ENCODE peak calls at places on chromosomes 5 and 9, in seven cellular contexts. One of them, this sample, is unnamed.

GRCh38 chr5:38258319-38259061 is at the start of gene EGFLAM:
- DNase-seq in fibroblast of lung: peak; percentile 1
- DNase-seq in SK-N-SH: peak; percentile 83
- DNase-seq in endothelial cell of umbilical vein: no peak
- DNase-seq in MM.1S: no peak
- DNase-seq in GM23248: peak; percentile 44
- DNase-seq in astrocyte: no peak
- DNase-seq in this sample: no peak

GRCh38 chr5:124071039-124071438 is 559.1 kb downstream of the CSNK1G3 start:
- DNase-seq in endothelial cell of umbilical vein: peak; percentile 91
- DNase-seq in astrocyte: no peak
- DNase-seq in MM.1S: no peak
- DNase-seq in fibroblast of lung: no peak
- DNase-seq in GM23248: no peak
- DNase-seq in SK-N-SH: no peak
- DNase-seq in this sample: no peak

GRCh38 chr5:140239461-140239860 is 63.4 kb downstream of the PFDN1 start:
- DNase-seq in endothelial cell of umbilical vein: no peak
- DNase-seq in fibroblast of lung: no peak
- DNase-seq in astrocyte: no peak
- DNase-seq in MM.1S: no peak
- DNase-seq in GM23248: no peak
- DNase-seq in SK-N-SH: no peak
- DNase-seq in this sample: no peak

GRCh38 chr9:89623925-89624420 is 19.2 kb downstream of the GADD45G start:
- DNase-seq in SK-N-SH: no peak
- DNase-seq in fibroblast of lung: no peak
- DNase-seq in endothelial cell of umbilical vein: no peak
- DNase-seq in GM23248: no peak
- DNase-seq in astrocyte: no peak
- DNase-seq in MM.1S: no peak
- DNase-seq in this sample: no peak

GRCh38 chr5:140345919-140346347 is 470 bp downstream of the HBEGF start:
- DNase-seq in MM.1S: no peak
- DNase-seq in SK-N-SH: peak; percentile 88
- DNase-seq in GM23248: peak; percentile 83
- DNase-seq in astrocyte: peak; percentile 56
- DNase-seq in endothelial cell of umbilical vein: peak; percentile 80
- DNase-seq in fibroblast of lung: peak; percentile 58
- DNase-seq in this sample: no peak

GRCh38 chr9:124771867-124772621 is 933 bp upstream of the NR6A1 start:
- DNase-seq in MM.1S: peak; percentile 34
- DNase-seq in SK-N-SH: peak; percentile 89
- DNase-seq in endothelial cell of umbilical vein: peak; percentile 67
- DNase-seq in astrocyte: peak; percentile 55
- DNase-seq in fibroblast of lung: peak; percentile 72
- DNase-seq in GM23248: peak; percentile 78
- DNase-seq in this sample: no peak

GRCh38 chr9:88745281-88746001 is 210.5 kb downstream of the NXNL2 start:
- DNase-seq in MM.1S: no peak
- DNase-seq in endothelial cell of umbilical vein: no peak
- DNase-seq in SK-N-SH: peak; percentile 84
- DNase-seq in fibroblast of lung: peak; percentile 99
- DNase-seq in GM23248: peak; percentile 81
- DNase-seq in astrocyte: peak; percentile 47
- DNase-seq in this sample: no peak

GRCh38 chr9:97487107-97487506 is 14.4 kb upstream of the TMOD1 start:
- DNase-seq in astrocyte: peak; percentile 10
- DNase-seq in SK-N-SH: no peak
- DNase-seq in GM23248: peak; percentile 37
- DNase-seq in fibroblast of lung: no peak
- DNase-seq in endothelial cell of umbilical vein: no peak
- DNase-seq in MM.1S: no peak
- DNase-seq in this sample: no peak

GRCh38 chr5:113102121-113102531 is 125.5 kb downstream of the DCP2 start:
- DNase-seq in GM23248: peak; percentile 69
- DNase-seq in MM.1S: no peak
- DNase-seq in fibroblast of lung: no peak
- DNase-seq in SK-N-SH: no peak
- DNase-seq in astrocyte: no peak
- DNase-seq in endothelial cell of umbilical vein: no peak
- DNase-seq in this sample: no peak

GRCh38 chr5:118554991-118555390 is 433.4 kb downstream of the DTWD2 start:
- DNase-seq in SK-N-SH: no peak
- DNase-seq in endothelial cell of umbilical vein: no peak
- DNase-seq in fibroblast of lung: no peak
- DNase-seq in astrocyte: no peak
- DNase-seq in GM23248: no peak
- DNase-seq in MM.1S: no peak
- DNase-seq in this sample: no peak

GRCh38 chr5:118554241-118554640 is 434.1 kb downstream of the DTWD2 start:
- DNase-seq in GM23248: no peak
- DNase-seq in fibroblast of lung: no peak
- DNase-seq in endothelial cell of umbilical vein: no peak
- DNase-seq in MM.1S: no peak
- DNase-seq in SK-N-SH: no peak
- DNase-seq in astrocyte: no peak
- DNase-seq in this sample: no peak

GRCh38 chr5:118551031-118551430 is 437.3 kb downstream of the DTWD2 start:
- DNase-seq in GM23248: peak; percentile 47
- DNase-seq in SK-N-SH: no peak
- DNase-seq in astrocyte: peak; percentile 3
- DNase-seq in endothelial cell of umbilical vein: no peak
- DNase-seq in MM.1S: no peak
- DNase-seq in fibroblast of lung: no peak
- DNase-seq in this sample: no peak

GRCh38 chr5:118553662-118554061 is 434.7 kb downstream of the DTWD2 start:
- DNase-seq in endothelial cell of umbilical vein: no peak
- DNase-seq in MM.1S: no peak
- DNase-seq in SK-N-SH: no peak
- DNase-seq in fibroblast of lung: peak; percentile 84
- DNase-seq in GM23248: peak; percentile 99
- DNase-seq in astrocyte: peak; percentile 86
- DNase-seq in this sample: peak; percentile 25

GRCh38 chr5:118552731-118553360 is 435.5 kb downstream of the DTWD2 start:
- DNase-seq in fibroblast of lung: no peak
- DNase-seq in SK-N-SH: no peak
- DNase-seq in GM23248: no peak
- DNase-seq in astrocyte: no peak
- DNase-seq in MM.1S: no peak
- DNase-seq in endothelial cell of umbilical vein: no peak
- DNase-seq in this sample: no peak
- H3K9ac ChIP-seq in fibroblast of lung: no peak overlapping the region
- H3K9ac ChIP-seq in SK-N-SH: no peak overlapping the region
- H3K9ac ChIP-seq in GM23248: no peak overlapping the region
- H3K9ac ChIP-seq in astrocyte: no peak overlapping the region
- H3K9ac ChIP-seq in MM.1S: no peak overlapping the region
- H3K9ac ChIP-seq in endothelial cell of umbilical vein: no peak overlapping the region
- H3K9ac ChIP-seq in this sample: no peak overlapping the region

GRCh38 chr5:44888435-44888834 is 79.7 kb downstream of the MRPS30 start:
- DNase-seq in GM23248: no peak
- DNase-seq in endothelial cell of umbilical vein: no peak
- DNase-seq in astrocyte: no peak
- DNase-seq in fibroblast of lung: no peak
- DNase-seq in MM.1S: no peak
- DNase-seq in SK-N-SH: no peak
- DNase-seq in this sample: no peak
- H2AFZ ChIP-seq in GM23248: no peak overlapping the region
- H2AFZ ChIP-seq in endothelial cell of umbilical vein: no peak overlapping the region
- H2AFZ ChIP-seq in astrocyte: no peak overlapping the region
- H2AFZ ChIP-seq in fibroblast of lung: no peak overlapping the region
- H2AFZ ChIP-seq in MM.1S: no peak overlapping the region
- H2AFZ ChIP-seq in SK-N-SH: no peak overlapping the region
- H2AFZ ChIP-seq in this sample: no peak overlapping the region

GRCh38 chr9:129478461-129478860 is 142.4 kb downstream of the C9orf50 start:
- DNase-seq in endothelial cell of umbilical vein: no peak
- DNase-seq in GM23248: no peak
- DNase-seq in SK-N-SH: no peak
- DNase-seq in fibroblast of lung: no peak
- DNase-seq in astrocyte: no peak
- DNase-seq in MM.1S: no peak
- DNase-seq in this sample: no peak
- H3K4me3 ChIP-seq in endothelial cell of umbilical vein: no peak overlapping the region
- H3K4me3 ChIP-seq in GM23248: no peak overlapping the region
- H3K4me3 ChIP-seq in SK-N-SH: no peak overlapping the region
- H3K4me3 ChIP-seq in fibroblast of lung: no peak overlapping the region
- H3K4me3 ChIP-seq in astrocyte: no peak overlapping the region
- H3K4me3 ChIP-seq in MM.1S: no peak overlapping the region
- H3K4me3 ChIP-seq in this sample: no peak overlapping the region

GRCh38 chr5:9610969-9611368 is 19.2 kb downstream of the TAS2R1 start:
- DNase-seq in fibroblast of lung: no peak
- DNase-seq in endothelial cell of umbilical vein: no peak
- DNase-seq in GM23248: no peak
- DNase-seq in SK-N-SH: no peak
- DNase-seq in astrocyte: no peak
- DNase-seq in MM.1S: no peak
- DNase-seq in this sample: no peak
- H3K9ac ChIP-seq in fibroblast of lung: no peak overlapping the region
- H3K9ac ChIP-seq in endothelial cell of umbilical vein: no peak overlapping the region
- H3K9ac ChIP-seq in GM23248: no peak overlapping the region
- H3K9ac ChIP-seq in SK-N-SH: no peak overlapping the region
- H3K9ac ChIP-seq in astrocyte: no peak overlapping the region
- H3K9ac ChIP-seq in MM.1S: no peak overlapping the region
- H3K9ac ChIP-seq in this sample: no peak overlapping the region

GRCh38 chr5:21219966-21220365 is 1232.0 kb upstream of the CDH18 start:
- DNase-seq in astrocyte: no peak
- DNase-seq in GM23248: no peak
- DNase-seq in endothelial cell of umbilical vein: peak; percentile 52
- DNase-seq in SK-N-SH: peak; percentile 2
- DNase-seq in fibroblast of lung: no peak
- DNase-seq in MM.1S: no peak
- DNase-seq in this sample: no peak

DNA sequence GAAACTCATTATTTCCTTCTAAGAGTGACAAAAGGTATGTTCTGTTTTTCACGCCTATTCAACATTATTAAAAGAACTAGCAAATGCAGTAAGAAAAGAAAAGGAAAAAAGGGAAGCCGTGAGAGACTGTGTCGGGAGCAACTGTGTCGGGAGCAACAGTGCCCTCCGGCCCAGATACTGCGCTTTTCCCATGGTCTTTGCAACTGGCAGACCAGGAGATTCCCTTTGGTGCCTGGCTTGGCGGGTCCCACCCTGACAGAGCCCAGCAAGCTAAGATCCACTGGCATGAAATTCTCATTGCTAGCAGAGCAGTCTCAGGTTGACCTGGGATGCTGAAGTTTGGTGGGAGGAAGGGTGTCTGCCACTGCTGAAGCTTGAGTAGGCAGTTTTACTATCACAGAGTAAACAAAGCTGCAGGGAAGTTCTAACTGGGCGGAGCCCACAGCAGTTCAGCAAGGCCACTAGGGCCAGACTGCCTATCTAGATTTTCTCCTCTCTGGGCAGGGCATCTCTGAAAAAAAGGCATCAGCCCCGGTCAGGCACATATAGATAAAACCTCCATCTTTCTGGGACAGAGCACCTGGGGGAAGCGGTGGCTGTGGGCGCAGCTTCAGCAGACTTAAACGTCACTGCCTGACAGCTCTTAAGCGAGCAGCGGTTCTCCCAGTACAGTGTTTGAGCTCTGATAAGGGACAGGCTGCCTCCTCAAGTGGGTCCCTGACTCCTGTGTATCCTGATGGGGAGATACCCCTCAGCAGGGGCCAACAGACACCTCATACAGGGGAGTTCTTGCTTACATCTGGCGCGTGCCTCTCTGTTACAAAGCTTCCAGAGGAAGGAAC is 1237.4 kb upstream of the CDH18 start:
- DNase-seq in MM.1S: no peak
- DNase-seq in SK-N-SH: no peak
- DNase-seq in fibroblast of lung: no peak
- DNase-seq in endothelial cell of umbilical vein: no peak
- DNase-seq in GM23248: no peak
- DNase-seq in astrocyte: no peak
- DNase-seq in this sample: no peak
- H2AFZ ChIP-seq in MM.1S: no peak overlapping the region
- H2AFZ ChIP-seq in SK-N-SH: no peak overlapping the region
- H2AFZ ChIP-seq in fibroblast of lung: no peak overlapping the region
- H2AFZ ChIP-seq in endothelial cell of umbilical vein: no peak overlapping the region
- H2AFZ ChIP-seq in GM23248: no peak overlapping the region
- H2AFZ ChIP-seq in astrocyte: no peak overlapping the region
- H2AFZ ChIP-seq in this sample: no peak overlapping the region

DNA sequence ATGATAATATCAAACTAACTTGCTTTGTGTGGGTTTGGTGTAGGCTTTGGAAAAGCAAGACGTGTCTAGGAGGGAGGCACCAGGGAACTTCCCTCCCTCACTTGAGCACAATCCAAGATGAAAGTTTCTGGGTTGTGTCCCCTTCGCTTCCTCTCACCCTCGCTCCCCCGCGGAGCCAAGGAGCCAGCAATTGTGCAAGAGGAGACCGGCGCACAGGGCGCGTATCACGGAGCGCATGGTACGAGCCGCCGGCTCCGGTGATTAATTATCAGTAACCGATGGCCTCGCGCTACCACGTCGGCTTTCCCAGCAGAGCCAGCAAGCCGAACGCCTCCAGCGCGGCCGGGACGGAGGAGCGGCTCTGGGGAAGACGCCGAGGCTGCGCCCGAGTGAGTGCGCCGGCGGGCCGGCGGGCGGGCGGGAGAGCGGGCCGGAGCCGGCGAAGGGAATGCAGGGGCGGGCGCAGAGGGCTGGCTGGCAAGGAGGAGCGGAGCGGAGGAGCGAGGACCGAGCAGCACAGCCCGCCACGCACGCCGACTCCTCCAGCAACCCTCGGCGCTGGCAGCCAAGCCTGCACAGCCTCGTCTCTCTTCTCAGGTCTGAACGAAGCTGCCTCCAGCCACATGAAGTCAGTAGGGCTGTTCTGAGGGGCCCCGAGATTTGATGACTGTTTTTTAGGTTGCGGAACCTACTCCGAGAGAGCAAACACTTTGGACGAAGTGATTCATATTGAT is 143.6 kb downstream of the BNC2 start:
- DNase-seq in astrocyte: peak; percentile 82
- DNase-seq in SK-N-SH: peak; percentile 82
- DNase-seq in GM23248: peak; percentile 93
- DNase-seq in fibroblast of lung: peak; percentile 91
- DNase-seq in endothelial cell of umbilical vein: peak; percentile 84
- DNase-seq in MM.1S: peak; percentile 14
- DNase-seq in this sample: no peak
- H3K4me3 ChIP-seq in astrocyte: peak overlapping the region; percentile 81
- H3K4me3 ChIP-seq in SK-N-SH: peak overlapping the region; percentile 65
- H3K4me3 ChIP-seq in GM23248: peak overlapping the region; percentile 82
- H3K4me3 ChIP-seq in fibroblast of lung: peak overlapping the region; percentile 66
- H3K4me3 ChIP-seq in endothelial cell of umbilical vein: peak overlapping the region; percentile 84
- H3K4me3 ChIP-seq in MM.1S: peak overlapping the region; percentile 55
- H3K4me3 ChIP-seq in this sample: peak overlapping the region; percentile 69

DNA sequence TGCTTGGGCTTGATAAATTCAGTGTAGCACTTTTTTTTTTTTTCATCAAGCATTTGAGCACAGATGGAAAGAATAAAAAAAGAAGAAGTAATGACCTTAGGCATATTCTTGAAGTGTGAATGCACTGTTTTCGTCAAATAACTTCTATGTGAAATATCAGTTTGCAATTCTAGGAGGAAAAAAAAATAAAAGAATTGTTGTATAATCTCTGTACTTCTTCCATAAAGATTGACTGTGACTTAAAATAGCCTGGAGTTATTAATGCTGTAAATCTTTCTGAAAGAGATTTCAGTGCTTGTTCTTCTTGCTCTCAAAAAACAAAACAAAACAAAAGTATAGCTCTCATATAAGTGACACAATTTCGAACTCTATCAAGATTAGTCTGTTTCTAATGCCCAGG is 536.9 kb upstream of the ZNF608 start:
- DNase-seq in astrocyte: no peak
- DNase-seq in MM.1S: no peak
- DNase-seq in SK-N-SH: no peak
- DNase-seq in endothelial cell of umbilical vein: no peak
- DNase-seq in GM23248: no peak
- DNase-seq in fibroblast of lung: no peak
- DNase-seq in this sample: no peak
- H3K9ac ChIP-seq in astrocyte: no peak overlapping the region
- H3K9ac ChIP-seq in MM.1S: no peak overlapping the region
- H3K9ac ChIP-seq in SK-N-SH: no peak overlapping the region
- H3K9ac ChIP-seq in endothelial cell of umbilical vein: no peak overlapping the region
- H3K9ac ChIP-seq in GM23248: no peak overlapping the region
- H3K9ac ChIP-seq in fibroblast of lung: no peak overlapping the region
- H3K9ac ChIP-seq in this sample: no peak overlapping the region

This sample was measured in keratinocyte.